ENCODE peak calls at places on chromosomes 5 and 9, in six cellular contexts. N is A549, E is brain microvascular endothelial cell, C is OCI-LY7, V is stomach, F is H9. M is an unnamed sample.

GRCh38 chr5:6837519-6838110 is 124.4 kb downstream of the TENT4A start:
- DNase-seq in E (no peak), F (no peak), V (no peak), C (peak), N (peak), M (peak)

GRCh38 chr9:105421864-105422263 is 26.0 kb upstream of the FSD1L start:
- DNase-seq in N (no peak), F (no peak), V (no peak), E (no peak), C (no peak), M (no peak)

GRCh38 chr9:3331801-3332200 is 194.0 kb downstream of the RFX3 start:
- DNase-seq in V (no peak), C (peak), F (no peak), N (no peak), E (peak), M (no peak)

GRCh38 chr5:73985145-73985544 is 359.1 kb downstream of the ARHGEF28 start:
- DNase-seq in V (no peak), E (peak), C (no peak), F (no peak), N (peak), M (no peak)

GRCh38 chr5:137332296-137332695 is 166.8 kb downstream of the SPOCK1 start:
- DNase-seq in F (no peak), V (no peak), C (no peak), E (no peak), N (no peak), M (no peak)

GRCh38 chr5:40716000-40716399 is 36.3 kb downstream of the PTGER4 start:
- DNase-seq in E (no peak), F (no peak), C (no peak), N (no peak), V (no peak), M (no peak)

GRCh38 chr9:114671605-114672004 is 10.4 kb downstream of the TEX48 start:
- DNase-seq in V (peak), N (no peak), F (no peak), E (no peak), C (no peak), M (no peak)

GRCh38 chr9:128913995-128914772 is 6.6 kb upstream of the PHYHD1 start:
- DNase-seq in N (no peak), E (no peak), V (no peak), F (no peak), C (no peak), M (no peak)

GRCh38 chr5:151298063-151298462 is 5.5 kb downstream of the SLC36A3 start:
- DNase-seq in N (peak), F (peak), C (peak), E (peak), V (no peak), M (no peak)

GRCh38 chr9:37187269-37187668 is 66.9 kb downstream of the ZCCHC7 start:
- DNase-seq in E (peak), C (peak), V (no peak), N (no peak), F (no peak), M (no peak)

GRCh38 chr5:60797482-60798153 is 46.5 kb downstream of the ELOVL7 start:
- DNase-seq in F (peak), E (no peak), V (no peak), N (no peak), C (no peak), M (no peak)

GRCh38 chr5:142655339-142656267 is 30.3 kb downstream of the FGF1 start:
- DNase-seq in E (peak), F (peak), V (peak), N (peak), C (peak), M (peak)

GRCh38 chr9:89374176-89374575 is 55.9 kb downstream of the SECISBP2 start:
- DNase-seq in F (no peak), N (no peak), V (no peak), E (peak), C (no peak), M (no peak)

GRCh38 chr5:53089481-53089976 is 20.0 kb downstream of the MOCS2 start:
- DNase-seq in N (no peak), F (no peak), V (no peak), C (no peak), E (peak), M (no peak)
- H3K27ac ChIP-seq in N (no peak), F (no peak), V (no peak), C (no peak), E (peak), M (no peak)

DNA sequence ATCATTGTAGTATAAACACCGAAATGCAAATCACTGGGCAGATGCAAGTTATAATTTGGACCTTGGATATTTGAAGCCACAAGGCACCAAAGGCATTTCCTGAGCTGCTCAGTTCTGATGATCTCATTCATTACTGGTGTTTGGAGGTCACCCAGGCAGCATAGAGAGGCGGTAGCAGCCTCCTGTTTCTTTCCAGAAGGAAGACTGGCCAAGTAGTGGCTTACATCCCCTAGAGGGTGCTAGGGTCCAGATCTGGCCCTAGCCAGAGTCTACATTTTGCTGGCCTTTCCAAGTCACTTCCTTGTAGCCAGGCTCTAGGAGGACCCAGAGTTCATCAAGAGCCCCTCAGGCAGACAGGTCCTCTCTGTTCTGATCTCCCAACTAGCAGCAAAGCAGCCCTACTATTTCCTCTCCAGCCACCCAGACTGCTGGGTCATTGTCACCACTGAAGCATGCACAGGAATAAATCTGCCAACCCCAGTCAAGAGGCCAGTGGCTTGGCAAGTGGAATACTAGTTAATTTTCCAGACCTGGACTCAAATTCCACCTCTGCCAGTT is 33.4 kb upstream of the TTC1 start:
- DNase-seq in C (no peak), N (peak), F (no peak), E (peak), V (no peak), M (no peak)
- TF ChIP-seq CTCF in C (no peak), N (no peak), F (peak), E (peak), V (no peak), M (no peak)

GRCh38 chr5:43043400-43043756 is 3.3 kb upstream of the ANXA2R start:
- DNase-seq in C (no peak), F (no peak), N (no peak), E (no peak), V (no peak), M (no peak)

GRCh38 chr5:43046474-43046873 is 6.4 kb upstream of the ANXA2R start:
- DNase-seq in C (no peak), V (no peak), E (no peak), N (no peak), F (no peak), M (no peak)

GRCh38 chr5:43045236-43045635 is 5.1 kb upstream of the ANXA2R start:
- DNase-seq in V (no peak), F (peak), N (no peak), C (no peak), E (no peak), M (no peak)

GRCh38 chr5:43042626-43043399 is 2.7 kb upstream of the ANXA2R start:
- DNase-seq in E (peak), V (peak), F (peak), N (no peak), C (peak), M (peak)

GRCh38 chr5:43044181-43044914 is 4.2 kb upstream of the ANXA2R start:
- DNase-seq in C (no peak), F (peak), N (no peak), V (no peak), E (no peak), M (peak)
- H3K27ac ChIP-seq in C (no peak), F (no peak), N (no peak), V (peak), E (no peak), M (peak)

GRCh38 chr5:109409844-109410388 is at the start of gene PJA2:
- DNase-seq in V (peak), F (peak), C (peak), E (peak), N (peak), M (peak)
- TF ChIP-seq CTCF in V (peak), F (peak), C (no peak), E (peak), N (no peak), M (no peak)

DNA sequence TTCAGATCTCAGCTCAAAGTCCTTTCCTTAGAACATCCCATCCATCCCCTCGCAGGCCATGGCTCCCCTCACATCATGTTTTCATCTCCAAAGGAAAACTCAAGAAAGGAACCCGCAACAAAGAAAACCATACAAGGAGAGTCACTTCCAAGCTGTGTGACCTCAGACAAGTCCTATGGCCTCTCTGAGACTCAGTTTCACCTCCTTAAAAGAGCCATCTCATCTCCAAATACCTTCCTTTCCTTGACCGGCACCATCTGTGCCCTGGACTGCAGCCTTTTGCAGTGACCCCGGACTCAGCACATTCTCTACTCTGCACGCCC is 10.7 kb downstream of the CORO2A start:
- DNase-seq in N (no peak), F (no peak), V (no peak), E (no peak), C (no peak), M (no peak)
- H3K27ac ChIP-seq in N (no peak), F (no peak), V (no peak), E (no peak), C (no peak), M (no peak)

GRCh38 chr5:141155540-141156374 is 5.9 kb downstream of the PCDHB6 start:
- DNase-seq in V (no peak), N (peak), F (peak), C (no peak), E (no peak), M (no peak)
- TF ChIP-seq CTCF in V (no peak), N (peak), F (peak), C (peak), E (no peak), M (no peak)

GRCh38 chr9:110744753-110745522 is 76.3 kb downstream of the MUSK start:
- DNase-seq in N (peak), C (no peak), E (peak), F (no peak), V (no peak), M (no peak)
- H3K27ac ChIP-seq in N (peak), C (no peak), E (peak), F (no peak), V (peak), M (peak)